ENCODE peak calls at places on chromosomes 13 and 19, in ten cellular contexts. G is body of pancreas, N is uterus, K is K562, L is stomach, D is heart left ventricle, E is Peyer's patch, I is sigmoid colon, F is IMR-90, Q is A549. Y is an unnamed sample.

GRCh38 chr19:35718345-35719041 is 690 bp downstream of the KMT2B start:
- DNase-seq in N (peak), D (peak), G (peak), L (peak), K (peak), Q (peak), F (no peak), I (no peak), E (peak), Y (no peak)

GRCh38 chr13:79776538-79776937 is 295.6 kb downstream of the NDFIP2 start:
- DNase-seq in D (no peak), E (no peak), I (no peak), F (peak), Q (no peak), K (no peak), N (no peak), L (no peak), G (no peak), Y (no peak)

GRCh38 chr19:50906217-50906616 is 5.0 kb downstream of the KLK4 start:
- DNase-seq in N (no peak), I (no peak), F (no peak), Q (peak), L (peak), D (no peak), E (no peak), G (peak), K (peak), Y (no peak)

GRCh38 chr13:110575322-110576069 is 14.0 kb upstream of the RAB20 start:
- DNase-seq in F (peak), K (peak), Q (peak), G (peak), L (peak), D (peak), I (no peak), E (no peak), N (no peak), Y (no peak)

GRCh38 chr13:90302113-90302512 is 1045.4 kb upstream of the MIR17HG start:
- DNase-seq in I (no peak), D (no peak), F (peak), Q (no peak), L (no peak), K (no peak), N (no peak), G (no peak), E (no peak), Y (no peak)

GRCh38 chr19:56476671-56477428 is at the start of gene ZNF667:
- DNase-seq in D (peak), N (no peak), F (peak), I (no peak), L (no peak), K (no peak), E (no peak), Q (no peak), G (peak), Y (no peak)

GRCh38 chr13:99926014-99926731 is 45.4 kb downstream of the ZIC5 start:
- DNase-seq in F (peak), D (no peak), E (peak), Q (peak), I (no peak), L (peak), K (no peak), N (no peak), G (peak), Y (no peak)

GRCh38 chr19:33683881-33684549 is 62.3 kb downstream of the CHST8 start:
- DNase-seq in Q (peak), E (no peak), D (no peak), N (no peak), K (peak), I (peak), F (peak), G (peak), L (no peak), Y (no peak)

GRCh38 chr19:42461700-42462324 is 19.1 kb upstream of the CXCL17 start:
- DNase-seq in D (no peak), N (no peak), G (no peak), I (no peak), F (no peak), E (no peak), K (no peak), L (no peak), Q (no peak), Y (no peak)

GRCh38 chr13:76972430-76972829 is 19.5 kb upstream of the CLN5 start:
- DNase-seq in L (no peak), G (no peak), D (no peak), E (no peak), Q (no peak), N (no peak), I (no peak), K (no peak), F (no peak), Y (no peak)

GRCh38 chr19:2114218-2114617 is 17.5 kb downstream of the IZUMO4 start:
- DNase-seq in K (no peak), N (no peak), L (no peak), G (no peak), F (no peak), E (no peak), Q (no peak), I (no peak), D (no peak), Y (no peak)

GRCh38 chr19:34220472-34221063 is 33.8 kb upstream of the GARRE1 start:
- DNase-seq in D (peak), N (peak), Q (peak), E (no peak), G (peak), F (peak), L (peak), K (peak), I (peak), Y (no peak)

GRCh38 chr13:32495429-32495828 is 43.2 kb downstream of the N4BP2L2 start:
- DNase-seq in E (no peak), F (no peak), I (no peak), G (no peak), K (no peak), N (no peak), Q (no peak), D (no peak), L (no peak), Y (no peak)

GRCh38 chr13:91072511-91072910 is 275.0 kb upstream of the MIR17HG start:
- DNase-seq in Q (no peak), G (no peak), N (no peak), I (no peak), E (no peak), D (no peak), L (no peak), K (no peak), F (no peak), Y (no peak)

GRCh38 chr13:98978280-98978679 is 416 bp upstream of the DOCK9 start:
- DNase-seq in L (no peak), E (no peak), Q (no peak), N (no peak), K (no peak), I (no peak), G (no peak), D (no peak), F (peak), Y (no peak)

GRCh38 chr19:51501594-51502263 is at the start of gene SIGLEC12:
- DNase-seq in D (peak), G (peak), L (no peak), F (no peak), I (peak), E (no peak), N (no peak), K (no peak), Q (no peak), Y (no peak)

GRCh38 chr13:102117175-102117830 is 284.5 kb downstream of the FGF14 start:
- DNase-seq in K (no peak), Q (no peak), E (no peak), N (no peak), D (no peak), F (no peak), L (no peak), I (no peak), G (no peak), Y (no peak)

GRCh38 chr13:98265669-98266551 is 88.8 kb upstream of the RNF113B start:
- DNase-seq in F (peak), Q (no peak), K (no peak), D (no peak), E (no peak), L (peak), I (no peak), G (peak), N (no peak), Y (no peak)

GRCh38 chr13:30113531-30113930 is 193.8 kb downstream of the KATNAL1 start:
- DNase-seq in F (no peak), K (peak), Q (no peak), G (no peak), E (no peak), L (no peak), D (no peak), N (no peak), I (no peak), Y (no peak)

GRCh38 chr13:80168089-80168850 is 172.7 kb downstream of the SPRY2 start:
- DNase-seq in Q (no peak), L (no peak), E (no peak), F (peak), I (no peak), K (no peak), G (peak), D (no peak), N (no peak), Y (no peak)

GRCh38 chr19:42360787-42361544 is 29.1 kb downstream of the CNFN start:
- DNase-seq in N (no peak), L (no peak), G (no peak), D (no peak), I (no peak), F (no peak), K (peak), E (no peak), Q (no peak), Y (no peak)

GRCh38 chr13:42732073-42732472 is 49.3 kb upstream of the FAM216B start:
- DNase-seq in G (no peak), E (no peak), N (no peak), K (no peak), F (no peak), I (no peak), L (no peak), Q (no peak), D (no peak), Y (no peak)

GRCh38 chr13:49638416-49639072 is 10.2 kb downstream of the ARL11 start:
- DNase-seq in I (no peak), D (no peak), Q (no peak), L (no peak), F (no peak), N (no peak), G (no peak), K (no peak), E (no peak), Y (no peak)
- TF ChIP-seq CTCF in I (no peak), D (no peak), Q (no peak), L (no peak), F (no peak), N (no peak), G (no peak), K (no peak), E (no peak), Y (no peak)

GRCh38 chr19:12782424-12783225 is 7.3 kb upstream of the HOOK2 start:
- DNase-seq in E (peak), G (peak), D (peak), K (peak), F (peak), L (peak), I (peak), N (peak), Q (peak), Y (peak)
- TF ChIP-seq POLR2A in E (peak), G (peak), D (no peak), K (peak), F (peak), L (no peak), I (no peak), N (peak), Q (no peak), Y (peak)

GRCh38 chr19:54102421-54103169 is at the start of gene NDUFA3:
- DNase-seq in L (peak), N (peak), K (peak), Q (peak), F (peak), I (peak), E (peak), G (peak), D (peak), Y (peak)
- H3K27ac ChIP-seq in L (peak), N (peak), K (peak), Q (peak), F (peak), I (peak), E (peak), G (peak), D (peak), Y (peak)

GRCh38 chr13:81927347-81927746 is 1586.4 kb upstream of the SPRY2 start:
- DNase-seq in L (no peak), K (no peak), N (no peak), D (no peak), F (no peak), G (no peak), E (no peak), I (no peak), Q (peak), Y (no peak)
- TF ChIP-seq CTCF in L (no peak), K (no peak), N (no peak), D (no peak), F (no peak), G (no peak), E (no peak), I (no peak), Q (no peak), Y (no peak)

GRCh38 chr19:43595999-43596841 is at the start of the genes IRGQ and ZNF576:
- DNase-seq in N (peak), F (peak), Q (peak), I (peak), K (peak), D (peak), L (peak), G (peak), E (peak), Y (peak)

GRCh38 chr19:43595605-43595998 is 332 bp downstream of the IRGQ start:
- DNase-seq in N (no peak), L (no peak), K (no peak), G (no peak), D (no peak), E (no peak), Q (no peak), F (no peak), I (peak), Y (no peak)

GRCh38 chr19:43594081-43594697 is 1.7 kb downstream of the IRGQ start:
- DNase-seq in D (no peak), L (no peak), N (no peak), Q (no peak), G (no peak), E (no peak), K (no peak), F (no peak), I (no peak), Y (no peak)

GRCh38 chr19:43596842-43597461 is 557 bp downstream of the ZNF576 start:
- DNase-seq in E (no peak), F (peak), Q (no peak), N (no peak), K (no peak), G (no peak), L (no peak), D (no peak), I (no peak), Y (no peak)

GRCh38 chr19:43594710-43595604 is 977 bp downstream of the IRGQ start:
- DNase-seq in G (peak), I (peak), K (peak), N (no peak), E (peak), L (peak), Q (peak), F (peak), D (peak), Y (no peak)
- TF ChIP-seq POLR2A in G (peak), I (no peak), K (peak), N (no peak), E (no peak), L (no peak), Q (no peak), F (no peak), D (no peak), Y (no peak)

GRCh38 chr19:53520547-53521372 is 17.2 kb upstream of the ZNF331 start:
- DNase-seq in Q (peak), D (peak), E (peak), L (peak), F (peak), N (peak), I (peak), G (peak), K (peak), Y (peak)

GRCh38 chr19:53519431-53519830 is 18.5 kb upstream of the ZNF331 start:
- DNase-seq in Q (no peak), E (no peak), K (no peak), N (peak), I (peak), F (no peak), G (no peak), L (no peak), D (peak), Y (no peak)

GRCh38 chr19:53521373-53522202 is 16.4 kb upstream of the ZNF331 start:
- DNase-seq in I (no peak), D (no peak), L (no peak), F (no peak), K (no peak), G (no peak), E (no peak), Q (no peak), N (no peak), Y (no peak)

GRCh38 chr19:53518716-53519115 is 19.2 kb upstream of the ZNF331 start:
- DNase-seq in G (no peak), Q (no peak), L (no peak), N (no peak), K (no peak), D (no peak), E (no peak), I (no peak), F (no peak), Y (no peak)

GRCh38 chr19:53520163-53520546 is 17.8 kb upstream of the ZNF331 start:
- DNase-seq in I (no peak), N (no peak), Q (no peak), G (no peak), L (no peak), D (no peak), F (no peak), K (no peak), E (no peak), Y (no peak)
- H3K27ac ChIP-seq in I (peak), N (peak), Q (peak), G (peak), L (peak), D (peak), F (peak), K (peak), E (peak), Y (peak)

GRCh38 chr13:53198017-53198416 is 169.4 kb downstream of the OLFM4 start:
- DNase-seq in F (no peak), L (no peak), E (no peak), I (no peak), Q (no peak), D (no peak), N (no peak), G (no peak), K (no peak), Y (no peak)
- TF ChIP-seq CTCF in F (no peak), L (no peak), E (no peak), I (no peak), Q (no peak), D (no peak), N (peak), G (no peak), K (no peak), Y (no peak)

DNA sequence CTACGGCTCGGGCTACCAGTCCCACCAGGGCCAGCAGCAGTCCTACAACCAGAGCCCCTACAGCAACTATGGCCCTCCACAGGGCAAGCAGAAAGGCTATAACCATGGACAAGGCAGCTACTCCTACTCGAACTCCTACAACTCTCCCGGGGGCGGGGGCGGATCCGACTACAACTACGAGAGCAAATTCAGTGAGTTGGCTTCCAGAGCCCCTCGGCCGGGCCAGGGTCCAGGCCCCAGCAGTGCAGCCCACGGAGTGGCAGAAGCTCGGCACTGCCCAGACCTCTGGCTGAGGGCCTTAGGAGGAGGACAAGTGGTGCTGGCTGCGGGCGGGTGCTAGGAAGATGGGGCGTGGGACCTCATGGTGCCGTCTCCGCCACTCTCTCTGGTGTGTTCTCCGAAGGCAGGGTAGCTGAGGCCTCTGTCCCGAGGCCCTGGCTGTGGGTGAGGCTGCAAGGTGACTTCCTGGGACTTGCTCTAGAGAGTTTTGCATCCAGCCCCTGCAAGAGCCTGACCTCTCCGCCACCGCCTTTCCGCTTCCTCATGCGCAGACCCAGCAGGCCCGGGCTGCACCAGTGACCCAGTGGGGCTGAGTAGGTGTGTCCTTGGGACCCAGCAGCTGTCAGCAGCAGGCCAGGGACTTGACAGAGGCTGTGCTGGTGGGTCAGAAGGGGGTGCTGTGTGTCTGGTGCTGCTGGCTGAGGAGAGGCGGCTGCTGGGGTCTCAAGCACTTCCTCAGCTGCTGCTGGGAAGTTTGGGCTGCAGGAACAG is 13.5 kb upstream of the QTRT1 start:
- DNase-seq in F (no peak), K (no peak), Q (no peak), G (no peak), I (no peak), L (no peak), D (no peak), E (no peak), N (no peak), Y (no peak)
- TF ChIP-seq POLR2A in F (no peak), K (no peak), Q (no peak), G (no peak), I (no peak), L (no peak), D (no peak), E (no peak), N (no peak), Y (no peak)